ENCODE peak calls at places on chromosome 5, in four cellular contexts. One of them, this sample, is unnamed.

GRCh38 chr5:97838214-97838613 is 655.2 kb upstream of the RIOK2 start:
- DNase-seq in RPMI8226: no peak
- DNase-seq in fibroblast of the aortic adventitia: peak
- DNase-seq in kidney tubule cell: peak
- DNase-seq in this sample: peak

GRCh38 chr5:179858241-179858585 is 404 bp downstream of the MRNIP start:
- DNase-seq in RPMI8226: peak
- DNase-seq in fibroblast of the aortic adventitia: peak
- DNase-seq in kidney tubule cell: peak
- DNase-seq in this sample: no peak

GRCh38 chr5:122313001-122313402 is 965 bp downstream of the SNCAIP start:
- DNase-seq in RPMI8226: peak
- DNase-seq in fibroblast of the aortic adventitia: peak
- DNase-seq in kidney tubule cell: peak
- DNase-seq in this sample: no peak

GRCh38 chr5:171067540-171068130 is 205.8 kb downstream of the RANBP17 start:
- DNase-seq in RPMI8226: no peak
- DNase-seq in fibroblast of the aortic adventitia: no peak
- DNase-seq in kidney tubule cell: no peak
- DNase-seq in this sample: no peak

GRCh38 chr5:68424799-68425537 is 209.4 kb downstream of the PIK3R1 start:
- DNase-seq in RPMI8226: peak
- DNase-seq in fibroblast of the aortic adventitia: peak
- DNase-seq in kidney tubule cell: no peak
- DNase-seq in this sample: peak

GRCh38 chr5:171242521-171242920 is 66.5 kb upstream of the TLX3 start:
- DNase-seq in RPMI8226: no peak
- DNase-seq in fibroblast of the aortic adventitia: peak
- DNase-seq in kidney tubule cell: no peak
- DNase-seq in this sample: no peak

GRCh38 chr5:1661831-1662558 is 137.6 kb downstream of the MRPL36 start:
- DNase-seq in RPMI8226: no peak
- DNase-seq in fibroblast of the aortic adventitia: no peak
- DNase-seq in kidney tubule cell: no peak
- DNase-seq in this sample: no peak

GRCh38 chr5:42985129-42986037 is 54.7 kb downstream of the ANXA2R start:
- DNase-seq in RPMI8226: no peak
- DNase-seq in fibroblast of the aortic adventitia: peak
- DNase-seq in kidney tubule cell: peak
- DNase-seq in this sample: no peak

GRCh38 chr5:123125172-123125508 is 36.1 kb downstream of the PRDM6 start:
- DNase-seq in RPMI8226: no peak
- DNase-seq in fibroblast of the aortic adventitia: no peak
- DNase-seq in kidney tubule cell: no peak
- DNase-seq in this sample: peak

GRCh38 chr5:128015978-128016377 is 67.6 kb upstream of the SLC12A2 start:
- DNase-seq in RPMI8226: no peak
- DNase-seq in fibroblast of the aortic adventitia: no peak
- DNase-seq in kidney tubule cell: no peak
- DNase-seq in this sample: no peak

GRCh38 chr5:109161914-109162683 is 247.7 kb downstream of the PJA2 start:
- DNase-seq in RPMI8226: no peak
- DNase-seq in fibroblast of the aortic adventitia: peak
- DNase-seq in kidney tubule cell: no peak
- DNase-seq in this sample: no peak

GRCh38 chr5:42557689-42558088 is 134.4 kb downstream of the GHR start:
- DNase-seq in RPMI8226: no peak
- DNase-seq in fibroblast of the aortic adventitia: no peak
- DNase-seq in kidney tubule cell: no peak
- DNase-seq in this sample: no peak

GRCh38 chr5:15573594-15573993 is 73.6 kb downstream of the FBXL7 start:
- DNase-seq in RPMI8226: no peak
- DNase-seq in fibroblast of the aortic adventitia: peak
- DNase-seq in kidney tubule cell: no peak
- DNase-seq in this sample: no peak

GRCh38 chr5:171840066-171840465 is 54.4 kb downstream of the SMIM23 start:
- DNase-seq in RPMI8226: peak
- DNase-seq in fibroblast of the aortic adventitia: no peak
- DNase-seq in kidney tubule cell: no peak
- DNase-seq in this sample: peak

GRCh38 chr5:35990941-35991592 is at the start of gene UGT3A1:
- DNase-seq in RPMI8226: no peak
- DNase-seq in fibroblast of the aortic adventitia: no peak
- DNase-seq in kidney tubule cell: peak
- DNase-seq in this sample: no peak

GRCh38 chr5:139634541-139634940 is 13.6 kb upstream of the CXXC5 start:
- DNase-seq in RPMI8226: no peak
- DNase-seq in fibroblast of the aortic adventitia: no peak
- DNase-seq in kidney tubule cell: no peak
- DNase-seq in this sample: no peak

GRCh38 chr5:74179701-74180100 is 460.8 kb downstream of the ENC1 start:
- DNase-seq in RPMI8226: no peak
- DNase-seq in fibroblast of the aortic adventitia: no peak
- DNase-seq in kidney tubule cell: no peak
- DNase-seq in this sample: no peak

GRCh38 chr5:14415516-14416074 is 166.0 kb upstream of the OTULINL start:
- DNase-seq in RPMI8226: no peak
- DNase-seq in fibroblast of the aortic adventitia: no peak
- DNase-seq in kidney tubule cell: no peak
- DNase-seq in this sample: no peak

GRCh38 chr5:178866946-178867345 is 7.2 kb downstream of the ZNF354B start:
- DNase-seq in RPMI8226: no peak
- DNase-seq in fibroblast of the aortic adventitia: no peak
- DNase-seq in kidney tubule cell: peak
- DNase-seq in this sample: peak

GRCh38 chr5:146001544-146002185 is 65.3 kb downstream of the SH3RF2 start:
- DNase-seq in RPMI8226: no peak
- DNase-seq in fibroblast of the aortic adventitia: peak
- DNase-seq in kidney tubule cell: peak
- DNase-seq in this sample: no peak

GRCh38 chr5:111574316-111574715 is 62.0 kb upstream of the STARD4 start:
- DNase-seq in RPMI8226: no peak
- DNase-seq in fibroblast of the aortic adventitia: no peak
- DNase-seq in kidney tubule cell: peak
- DNase-seq in this sample: no peak

GRCh38 chr5:106675674-106676073 is 995.1 kb downstream of the EFNA5 start:
- DNase-seq in RPMI8226: no peak
- DNase-seq in fibroblast of the aortic adventitia: no peak
- DNase-seq in kidney tubule cell: no peak
- DNase-seq in this sample: no peak

GRCh38 chr5:151911011-151911410 is 13.6 kb downstream of the GLRA1 start:
- DNase-seq in RPMI8226: no peak
- DNase-seq in fibroblast of the aortic adventitia: no peak
- DNase-seq in kidney tubule cell: peak
- DNase-seq in this sample: no peak

GRCh38 chr5:176774216-176775171 is 35.9 kb upstream of the UNC5A start:
- DNase-seq in RPMI8226: no peak
- DNase-seq in fibroblast of the aortic adventitia: no peak
- DNase-seq in kidney tubule cell: no peak
- DNase-seq in this sample: peak

GRCh38 chr5:150523472-150524350 is 15.8 kb downstream of the NDST1 start:
- DNase-seq in RPMI8226: peak
- DNase-seq in fibroblast of the aortic adventitia: peak
- DNase-seq in kidney tubule cell: peak
- DNase-seq in this sample: peak

GRCh38 chr5:74042559-74043357 is 416.8 kb downstream of the ARHGEF28 start:
- DNase-seq in RPMI8226: no peak
- DNase-seq in fibroblast of the aortic adventitia: peak
- DNase-seq in kidney tubule cell: peak
- DNase-seq in this sample: no peak

GRCh38 chr5:141050622-141051525 is at the start of gene PCDHB1:
- DNase-seq in RPMI8226: no peak
- DNase-seq in fibroblast of the aortic adventitia: no peak
- DNase-seq in kidney tubule cell: peak
- DNase-seq in this sample: no peak

GRCh38 chr5:195401-196160 is 4.3 kb downstream of the LRRC14B start:
- DNase-seq in RPMI8226: no peak
- DNase-seq in fibroblast of the aortic adventitia: no peak
- DNase-seq in kidney tubule cell: no peak
- DNase-seq in this sample: no peak

GRCh38 chr5:94268226-94268625 is 350.2 kb downstream of the KIAA0825 start:
- DNase-seq in RPMI8226: no peak
- DNase-seq in fibroblast of the aortic adventitia: no peak
- DNase-seq in kidney tubule cell: no peak
- DNase-seq in this sample: peak

GRCh38 chr5:62671479-62671878 is 92.9 kb downstream of the LRRC70 start:
- DNase-seq in RPMI8226: no peak
- DNase-seq in fibroblast of the aortic adventitia: no peak
- DNase-seq in kidney tubule cell: peak
- DNase-seq in this sample: no peak

GRCh38 chr5:73493421-73493820 is 4.8 kb upstream of the BTF3 start:
- DNase-seq in RPMI8226: no peak
- DNase-seq in fibroblast of the aortic adventitia: no peak
- DNase-seq in kidney tubule cell: no peak
- DNase-seq in this sample: no peak

GRCh38 chr5:158822099-158822498 is 277.6 kb downstream of the EBF1 start:
- DNase-seq in RPMI8226: no peak
- DNase-seq in fibroblast of the aortic adventitia: no peak
- DNase-seq in kidney tubule cell: no peak
- DNase-seq in this sample: no peak

GRCh38 chr5:29518176-29518575 is 1675.3 kb upstream of the CDH6 start:
- DNase-seq in RPMI8226: no peak
- DNase-seq in fibroblast of the aortic adventitia: no peak
- DNase-seq in kidney tubule cell: no peak
- DNase-seq in this sample: no peak

GRCh38 chr5:181188700-181189362 is 16.2 kb downstream of the TRIM7 start:
- DNase-seq in RPMI8226: peak
- DNase-seq in fibroblast of the aortic adventitia: peak
- DNase-seq in kidney tubule cell: peak
- DNase-seq in this sample: no peak

This sample was measured in MV-4-11.